ENCODE peak calls at places on chromosomes 13 and 19, in nine cellular contexts. One of them, this sample, is unnamed.

GRCh38 chr13:56528040-56528760 is 612.5 kb upstream of the PRR20A start:
- DNase-seq in AG10803: no peak
- DNase-seq in GDM1: no peak
- DNase-seq in GM10248: no peak
- DNase-seq in HuH-7: peak
- DNase-seq in EL: no peak
- DNase-seq in AG09309: no peak
- DNase-seq in breast epithelium: no peak
- DNase-seq in GM18507: no peak
- DNase-seq in this sample: no peak

GRCh38 chr19:6271721-6272410 is 7.9 kb downstream of the MLLT1 start:
- DNase-seq in AG09309: peak
- DNase-seq in GM18507: no peak
- DNase-seq in AG10803: peak
- DNase-seq in GM10248: no peak
- DNase-seq in GDM1: no peak
- DNase-seq in breast epithelium: peak
- DNase-seq in HuH-7: no peak
- DNase-seq in EL: peak
- DNase-seq in this sample: no peak

GRCh38 chr13:99471231-99472202 is 29.8 kb upstream of the TM9SF2 start:
- DNase-seq in AG09309: peak
- DNase-seq in GM18507: no peak
- DNase-seq in AG10803: peak
- DNase-seq in HuH-7: no peak
- DNase-seq in GM10248: no peak
- DNase-seq in breast epithelium: no peak
- DNase-seq in EL: no peak
- DNase-seq in GDM1: no peak
- DNase-seq in this sample: no peak

GRCh38 chr13:64992314-64992713 is 2237.8 kb downstream of the PCDH9 start:
- DNase-seq in GM18507: no peak
- DNase-seq in AG10803: no peak
- DNase-seq in breast epithelium: no peak
- DNase-seq in EL: peak
- DNase-seq in HuH-7: no peak
- DNase-seq in GM10248: no peak
- DNase-seq in AG09309: no peak
- DNase-seq in GDM1: no peak
- DNase-seq in this sample: no peak

GRCh38 chr13:92739306-92739818 is 487.2 kb upstream of the GPC6 start:
- DNase-seq in GM18507: no peak
- DNase-seq in EL: no peak
- DNase-seq in AG10803: no peak
- DNase-seq in HuH-7: no peak
- DNase-seq in breast epithelium: no peak
- DNase-seq in AG09309: no peak
- DNase-seq in GM10248: no peak
- DNase-seq in GDM1: no peak
- DNase-seq in this sample: no peak

GRCh38 chr13:21616880-21617279 is 12.9 kb upstream of the MICU2 start:
- DNase-seq in GM10248: no peak
- DNase-seq in HuH-7: peak
- DNase-seq in GDM1: peak
- DNase-seq in breast epithelium: no peak
- DNase-seq in EL: peak
- DNase-seq in AG10803: no peak
- DNase-seq in GM18507: no peak
- DNase-seq in AG09309: no peak
- DNase-seq in this sample: peak

GRCh38 chr13:30143671-30144400 is 163.5 kb downstream of the KATNAL1 start:
- DNase-seq in GM10248: no peak
- DNase-seq in HuH-7: no peak
- DNase-seq in EL: peak
- DNase-seq in GDM1: no peak
- DNase-seq in GM18507: no peak
- DNase-seq in AG09309: no peak
- DNase-seq in breast epithelium: no peak
- DNase-seq in AG10803: peak
- DNase-seq in this sample: no peak

GRCh38 chr19:897442-898039 is 4.3 kb downstream of the RNU6-9 start:
- DNase-seq in AG10803: no peak
- DNase-seq in HuH-7: peak
- DNase-seq in AG09309: no peak
- DNase-seq in EL: no peak
- DNase-seq in GM10248: no peak
- DNase-seq in GM18507: no peak
- DNase-seq in breast epithelium: no peak
- DNase-seq in GDM1: no peak
- DNase-seq in this sample: no peak

GRCh38 chr19:28655054-28655453 is 557.9 kb downstream of the UQCRFS1 start:
- DNase-seq in EL: no peak
- DNase-seq in HuH-7: no peak
- DNase-seq in GM10248: no peak
- DNase-seq in GDM1: no peak
- DNase-seq in GM18507: no peak
- DNase-seq in AG10803: no peak
- DNase-seq in AG09309: no peak
- DNase-seq in breast epithelium: no peak
- DNase-seq in this sample: no peak

This sample was measured in KBM-7.